ENCODE peak calls at places on chromosome 18, in six cellular contexts. V is WTC11, G is GM20000, I is AG04449, S is T-helper 9 cell, L is HTR-8/SVneo. E is an unnamed sample.
A peak's percentile ranks its signal among the peaks of the same experiment; 100 is the strongest.

GRCh38 chr18:42392416-42392815 is 437.4 kb downstream of the PIK3C3 start:
- DNase-seq in V (no peak), G (no peak), I (no peak), S (no peak), L (no peak), E (no peak)

GRCh38 chr18:28905509-28905908 is 728.6 kb upstream of the CDH2 start:
- DNase-seq in V (no peak), G (no peak), I (no peak), S (no peak), L (peak; percentile 1), E (no peak)

GRCh38 chr18:48455555-48456478 is 46.6 kb upstream of the ZBTB7C start:
- DNase-seq in V (no peak), G (no peak), I (peak; percentile 85), S (peak; percentile 47), L (no peak), E (no peak)

GRCh38 chr18:34522627-34523026 is 187.5 kb upstream of the DTNA start:
- DNase-seq in V (no peak), G (no peak), I (no peak), S (no peak), L (no peak), E (no peak)

GRCh38 chr18:67266591-67267237 is 249.8 kb downstream of the DSEL start:
- DNase-seq in V (no peak), G (no peak), I (no peak), S (no peak), L (no peak), E (no peak)

GRCh38 chr18:68215931-68216330 is 499.0 kb downstream of the TMX3 start:
- DNase-seq in V (no peak), G (no peak), I (peak; percentile 69), S (no peak), L (peak; percentile 2), E (no peak)

GRCh38 chr18:2430191-2430590 is 141.1 kb downstream of the METTL4 start:
- DNase-seq in V (no peak), G (no peak), I (no peak), S (no peak), L (no peak), E (no peak)

GRCh38 chr18:22432672-22433137 is 15.0 kb upstream of the CTAGE1 start:
- DNase-seq in V (no peak), G (no peak), I (peak; percentile 33), S (no peak), L (peak; percentile 81), E (peak; percentile 61)

GRCh38 chr18:25464211-25464610 is 112.2 kb upstream of the ZNF521 start:
- DNase-seq in V (no peak), G (no peak), I (peak; percentile 59), S (no peak), L (no peak), E (no peak)

GRCh38 chr18:63890950-63891304 is 3.4 kb downstream of the SERPINB2 start:
- DNase-seq in V (no peak), G (peak; percentile 55), I (no peak), S (no peak), L (no peak), E (no peak)

GRCh38 chr18:61333271-61333745 is at the start of gene CDH20:
- DNase-seq in V (peak; percentile 53), G (no peak), I (no peak), S (no peak), L (no peak), E (peak; percentile 45)

GRCh38 chr18:70422061-70422965 is 133.5 kb downstream of the SOCS6 start:
- DNase-seq in V (no peak), G (no peak), I (no peak), S (no peak), L (peak; percentile 40), E (peak; percentile 54)

GRCh38 chr18:45276878-45277277 is 338.4 kb upstream of the SLC14A2 start:
- DNase-seq in V (no peak), G (no peak), I (no peak), S (no peak), L (no peak), E (no peak)

GRCh38 chr18:42736074-42736473 is 379.4 kb downstream of the RIT2 start:
- DNase-seq in V (no peak), G (no peak), I (no peak), S (no peak), L (no peak), E (no peak)

GRCh38 chr18:72866901-72867701 is 686 bp downstream of the NETO1 start:
- DNase-seq in V (peak; percentile 46), G (peak; percentile 36), I (no peak), S (no peak), L (no peak), E (peak; percentile 16)

GRCh38 chr18:62342884-62343283 is 17.8 kb downstream of the TNFRSF11A start:
- DNase-seq in V (no peak), G (no peak), I (no peak), S (no peak), L (no peak), E (no peak)

GRCh38 chr18:21826641-21827302 is 86.2 kb downstream of the MIB1 start:
- DNase-seq in V (no peak), G (no peak), I (no peak), S (no peak), L (no peak), E (no peak)

E was measured in ELF-1.